ENCODE peak calls at places on chromosomes 16 and 17, in six cellular contexts. One of them, this sample, is unnamed.

GRCh38 chr17:80346498-80347275 is 68.3 kb upstream of the ENDOV start:
- DNase-seq in erythroblast: no peak
- DNase-seq in ovary: peak; percentile 23
- DNase-seq in A549: no peak
- DNase-seq in NB4: no peak
- DNase-seq in stomach: no peak
- DNase-seq in this sample: no peak

GRCh38 chr17:46889992-46890564 is 32.9 kb upstream of the GOSR2 start:
- DNase-seq in NB4: no peak
- DNase-seq in A549: no peak
- DNase-seq in ovary: no peak
- DNase-seq in stomach: no peak
- DNase-seq in erythroblast: no peak
- DNase-seq in this sample: no peak

GRCh38 chr17:81832608-81833159 is 407 bp downstream of the MCRIP1 start:
- DNase-seq in A549: no peak
- DNase-seq in ovary: peak; percentile 61
- DNase-seq in erythroblast: peak; percentile 69
- DNase-seq in stomach: no peak
- DNase-seq in NB4: peak; percentile 59
- DNase-seq in this sample: no peak

GRCh38 chr16:26816885-26817571 is 249.7 kb upstream of the C16orf82 start:
- DNase-seq in NB4: no peak
- DNase-seq in ovary: no peak
- DNase-seq in erythroblast: no peak
- DNase-seq in stomach: no peak
- DNase-seq in A549: no peak
- DNase-seq in this sample: peak; percentile 49

GRCh38 chr16:79599256-79599836 is 1.2 kb downstream of the MAF start:
- DNase-seq in ovary: peak; percentile 68
- DNase-seq in stomach: no peak
- DNase-seq in NB4: no peak
- DNase-seq in erythroblast: peak; percentile 1
- DNase-seq in A549: peak; percentile 31
- DNase-seq in this sample: no peak

GRCh38 chr16:2035431-2036199 is 8.9 kb downstream of the NHERF2 start:
- DNase-seq in ovary: peak; percentile 85
- DNase-seq in stomach: peak; percentile 85
- DNase-seq in A549: peak; percentile 84
- DNase-seq in erythroblast: no peak
- DNase-seq in NB4: no peak
- DNase-seq in this sample: peak; percentile 86

GRCh38 chr16:3485821-3486505 is 9.3 kb downstream of the C16orf90 start:
- DNase-seq in NB4: no peak
- DNase-seq in erythroblast: no peak
- DNase-seq in stomach: no peak
- DNase-seq in A549: peak; percentile 36
- DNase-seq in ovary: no peak
- DNase-seq in this sample: no peak

GRCh38 chr17:69637399-69638165 is 223.1 kb downstream of the MAP2K6 start:
- DNase-seq in NB4: no peak
- DNase-seq in erythroblast: no peak
- DNase-seq in ovary: no peak
- DNase-seq in stomach: no peak
- DNase-seq in A549: no peak
- DNase-seq in this sample: peak; percentile 17

GRCh38 chr17:5123343-5124124 is 7.7 kb downstream of the USP6 start:
- DNase-seq in NB4: no peak
- DNase-seq in ovary: no peak
- DNase-seq in A549: no peak
- DNase-seq in stomach: peak; percentile 20
- DNase-seq in erythroblast: no peak
- DNase-seq in this sample: no peak

GRCh38 chr17:16935786-16936185 is 36.1 kb downstream of the TNFRSF13B start:
- DNase-seq in erythroblast: no peak
- DNase-seq in NB4: no peak
- DNase-seq in ovary: no peak
- DNase-seq in A549: no peak
- DNase-seq in stomach: no peak
- DNase-seq in this sample: no peak

GRCh38 chr17:33598795-33599194 is 305.7 kb upstream of the ASIC2 start:
- DNase-seq in ovary: no peak
- DNase-seq in erythroblast: no peak
- DNase-seq in NB4: no peak
- DNase-seq in stomach: no peak
- DNase-seq in A549: no peak
- DNase-seq in this sample: no peak

GRCh38 chr17:33595783-33596182 is 302.7 kb upstream of the ASIC2 start:
- DNase-seq in A549: no peak
- DNase-seq in ovary: no peak
- DNase-seq in stomach: no peak
- DNase-seq in erythroblast: no peak
- DNase-seq in NB4: no peak
- DNase-seq in this sample: no peak

GRCh38 chr17:33594000-33594399 is 300.9 kb upstream of the ASIC2 start:
- DNase-seq in ovary: no peak
- DNase-seq in A549: no peak
- DNase-seq in stomach: no peak
- DNase-seq in erythroblast: no peak
- DNase-seq in NB4: no peak
- DNase-seq in this sample: no peak

DNA sequence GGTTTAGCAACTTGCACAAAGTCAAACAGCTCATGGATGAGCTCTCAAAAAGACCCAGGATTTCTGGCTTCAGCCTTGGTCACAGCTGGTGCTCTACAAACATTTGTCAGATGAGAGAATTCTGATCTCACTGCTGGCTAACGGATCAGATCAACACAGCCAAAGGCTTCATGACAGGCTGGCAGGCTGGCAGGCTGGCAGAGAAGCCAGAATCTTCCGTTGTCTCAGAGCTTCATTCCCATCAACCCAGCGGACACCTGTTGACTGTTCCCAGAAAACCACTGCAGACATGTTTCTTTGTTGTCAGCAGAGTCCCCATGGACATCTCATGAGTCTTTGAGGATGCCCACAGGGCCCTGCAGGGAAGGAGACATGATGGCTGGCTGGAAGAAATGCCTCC is 303.8 kb upstream of the ASIC2 start:
- DNase-seq in ovary: no peak
- DNase-seq in NB4: no peak
- DNase-seq in stomach: no peak
- DNase-seq in A549: no peak
- DNase-seq in erythroblast: no peak
- DNase-seq in this sample: no peak
- TF ChIP-seq POLR2A in ovary: no peak
- TF ChIP-seq POLR2A in NB4: no peak
- TF ChIP-seq POLR2A in stomach: no peak
- TF ChIP-seq POLR2A in A549: no peak
- TF ChIP-seq POLR2A in erythroblast: no peak
- TF ChIP-seq POLR2A in this sample: no peak

DNA sequence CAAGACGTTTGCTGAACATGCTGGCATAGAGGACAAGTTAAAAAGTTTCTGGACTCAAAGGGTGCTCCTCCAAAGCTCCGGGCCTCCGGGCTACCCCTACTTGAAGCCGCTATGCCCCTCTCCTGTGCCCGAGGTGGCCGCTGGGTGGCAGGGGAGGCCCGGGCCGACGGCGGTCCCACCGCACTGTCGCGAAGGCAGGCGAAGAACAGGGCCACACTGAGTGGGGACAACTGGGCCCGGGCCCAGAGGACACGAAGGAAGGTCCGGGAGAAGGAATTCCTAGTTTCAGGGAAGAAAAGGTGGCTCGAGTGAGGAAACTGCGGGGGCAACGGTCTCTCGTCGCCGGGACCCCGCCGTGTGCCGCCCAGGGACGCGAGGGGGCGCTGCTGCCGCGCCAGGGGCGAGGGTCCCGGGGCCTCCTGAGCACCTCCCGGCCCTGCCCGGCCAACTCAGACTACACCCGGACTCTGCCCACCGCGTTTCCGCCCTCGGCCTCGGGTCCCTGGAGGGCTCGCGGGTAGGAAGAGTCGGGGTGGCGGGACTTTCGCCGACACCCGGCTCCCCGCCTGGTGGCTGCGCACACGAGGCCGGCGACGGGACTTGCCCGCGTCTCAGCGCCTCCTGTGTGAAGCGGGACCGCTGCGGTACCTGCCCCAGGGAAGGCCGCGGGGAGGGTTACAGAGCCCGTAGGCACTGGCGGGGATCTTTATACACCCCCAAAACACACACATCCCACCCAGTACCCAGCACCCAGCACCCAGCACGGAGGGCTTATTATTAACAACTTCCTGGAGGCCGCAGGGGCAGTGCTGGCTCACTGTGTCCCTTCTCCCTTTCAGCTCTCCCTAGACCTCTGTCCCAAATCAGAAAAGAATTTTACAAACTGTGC is 772 bp upstream of the CHCT1 start:
- DNase-seq in NB4: peak; percentile 87
- DNase-seq in erythroblast: peak; percentile 86
- DNase-seq in A549: peak; percentile 81
- DNase-seq in stomach: peak; percentile 74
- DNase-seq in ovary: peak; percentile 74
- DNase-seq in this sample: no peak
- TF ChIP-seq POLR2A in NB4: no peak
- TF ChIP-seq POLR2A in erythroblast: peak; percentile 45
- TF ChIP-seq POLR2A in A549: peak; percentile 23
- TF ChIP-seq POLR2A in stomach: no peak
- TF ChIP-seq POLR2A in ovary: no peak
- TF ChIP-seq POLR2A in this sample: no peak

DNA sequence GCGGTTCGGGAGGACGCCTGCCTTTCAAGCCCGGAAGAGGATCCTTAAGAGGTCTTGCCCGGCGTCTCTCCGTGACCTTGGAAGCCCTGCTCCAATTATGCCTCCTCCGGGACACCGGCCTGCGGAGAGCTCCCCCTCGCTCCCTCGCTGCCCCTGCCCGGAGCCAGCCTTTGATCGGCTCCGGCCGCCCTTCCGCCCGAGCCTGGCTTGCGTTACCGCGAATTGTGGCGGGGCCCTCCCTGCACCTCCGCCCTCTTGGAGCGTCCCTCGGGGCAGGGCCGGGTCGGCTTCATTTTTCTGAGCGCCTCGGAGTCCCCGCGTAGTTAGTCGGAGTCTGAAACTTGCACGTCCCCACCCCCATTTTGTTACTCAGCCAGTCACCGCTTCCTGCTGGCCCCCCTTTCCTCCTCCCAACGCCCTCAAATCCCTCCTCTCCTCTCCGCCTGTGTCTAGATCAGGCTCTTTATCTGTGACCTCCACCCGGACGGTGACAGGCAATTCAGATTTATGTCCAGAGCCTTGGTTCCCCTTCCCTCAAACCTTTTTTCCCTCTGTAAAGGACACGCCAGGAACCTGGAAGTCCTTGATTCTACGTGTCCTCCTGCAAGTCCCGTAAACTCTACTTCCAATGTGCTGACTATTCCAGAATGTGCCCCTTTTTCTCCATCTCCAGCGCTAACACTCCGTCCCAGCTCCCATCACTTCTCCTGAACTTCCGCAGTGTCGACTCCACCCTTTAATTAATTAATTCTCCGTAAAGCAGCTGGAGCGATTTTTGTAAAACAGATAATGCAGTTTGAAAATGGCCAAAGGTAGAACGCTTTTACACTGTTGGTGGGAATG is 569 bp upstream of the RABEP2 start:
- DNase-seq in ovary: no peak
- DNase-seq in stomach: peak; percentile 62
- DNase-seq in A549: peak; percentile 84
- DNase-seq in erythroblast: peak; percentile 84
- DNase-seq in NB4: peak; percentile 94
- DNase-seq in this sample: peak; percentile 70
- TF ChIP-seq POLR2A in ovary: no peak
- TF ChIP-seq POLR2A in stomach: no peak
- TF ChIP-seq POLR2A in A549: peak; percentile 44
- TF ChIP-seq POLR2A in erythroblast: no peak
- TF ChIP-seq POLR2A in NB4: peak; percentile 58
- TF ChIP-seq POLR2A in this sample: peak; percentile 27

GRCh38 chr16:88383401-88384221 is 852 bp downstream of the ZNF469 start:
- DNase-seq in ovary: peak; percentile 72
- DNase-seq in NB4: no peak
- DNase-seq in erythroblast: peak; percentile 24
- DNase-seq in stomach: peak; percentile 43
- DNase-seq in A549: peak; percentile 72
- DNase-seq in this sample: no peak
- TF ChIP-seq POLR2A in ovary: no peak
- TF ChIP-seq POLR2A in NB4: no peak
- TF ChIP-seq POLR2A in erythroblast: no peak
- TF ChIP-seq POLR2A in stomach: no peak
- TF ChIP-seq POLR2A in A549: no peak
- TF ChIP-seq POLR2A in this sample: peak; percentile 18

GRCh38 chr16:9112844-9113186 is 21.4 kb downstream of the HAPSTR1 start:
- DNase-seq in ovary: no peak
- DNase-seq in stomach: no peak
- DNase-seq in erythroblast: no peak
- DNase-seq in A549: no peak
- DNase-seq in NB4: no peak
- DNase-seq in this sample: no peak

GRCh38 chr16:9115277-9115676 is 23.8 kb downstream of the HAPSTR1 start:
- DNase-seq in ovary: no peak
- DNase-seq in erythroblast: no peak
- DNase-seq in A549: no peak
- DNase-seq in stomach: no peak
- DNase-seq in NB4: no peak
- DNase-seq in this sample: peak; percentile 44

GRCh38 chr16:9113707-9114106 is 22.3 kb downstream of the HAPSTR1 start:
- DNase-seq in NB4: no peak
- DNase-seq in A549: no peak
- DNase-seq in ovary: no peak
- DNase-seq in stomach: no peak
- DNase-seq in erythroblast: no peak
- DNase-seq in this sample: no peak

GRCh38 chr16:9114842-9115241 is 23.4 kb downstream of the HAPSTR1 start:
- DNase-seq in A549: no peak
- DNase-seq in stomach: no peak
- DNase-seq in erythroblast: no peak
- DNase-seq in ovary: no peak
- DNase-seq in NB4: no peak
- DNase-seq in this sample: no peak

GRCh38 chr16:9114112-9114511 is 22.7 kb downstream of the HAPSTR1 start:
- DNase-seq in ovary: no peak
- DNase-seq in NB4: no peak
- DNase-seq in stomach: no peak
- DNase-seq in erythroblast: no peak
- DNase-seq in A549: no peak
- DNase-seq in this sample: no peak
- TF ChIP-seq POLR2A in ovary: no peak
- TF ChIP-seq POLR2A in NB4: no peak
- TF ChIP-seq POLR2A in stomach: no peak
- TF ChIP-seq POLR2A in erythroblast: no peak
- TF ChIP-seq POLR2A in A549: no peak
- TF ChIP-seq POLR2A in this sample: no peak

GRCh38 chr17:78132086-78132676 is 1.6 kb downstream of the TMC8 start:
- DNase-seq in A549: no peak
- DNase-seq in erythroblast: peak; percentile 69
- DNase-seq in NB4: no peak
- DNase-seq in ovary: no peak
- DNase-seq in stomach: peak; percentile 63
- DNase-seq in this sample: no peak
- TF ChIP-seq POLR2A in A549: no peak
- TF ChIP-seq POLR2A in erythroblast: no peak
- TF ChIP-seq POLR2A in NB4: no peak
- TF ChIP-seq POLR2A in ovary: no peak
- TF ChIP-seq POLR2A in stomach: no peak
- TF ChIP-seq POLR2A in this sample: no peak

GRCh38 chr16:719815-720506 is 985 bp upstream of the ANTKMT start:
- DNase-seq in A549: peak; percentile 74
- DNase-seq in erythroblast: peak; percentile 46
- DNase-seq in stomach: no peak
- DNase-seq in ovary: no peak
- DNase-seq in NB4: peak; percentile 68
- DNase-seq in this sample: peak; percentile 89
- TF ChIP-seq POLR2A in A549: peak; percentile 3
- TF ChIP-seq POLR2A in erythroblast: no peak
- TF ChIP-seq POLR2A in stomach: no peak
- TF ChIP-seq POLR2A in ovary: no peak
- TF ChIP-seq POLR2A in NB4: no peak
- TF ChIP-seq POLR2A in this sample: no peak